ENCODE peak calls at places on chromosome 2, in ten cellular contexts. S is bronchial epithelial cell, Q is heart left ventricle, M is ELR, G is fibroblast of the aortic adventitia, O is RWPE1, X is amygdala, L is psoas muscle, P is K562, J is coronary artery. H is an unnamed sample.

GRCh38 chr2:166665991-166666940 is 172.2 kb upstream of the SCN7A start:
- DNase-seq in J (no peak), S (no peak), M (peak; percentile 30), G (peak; percentile 72), L (no peak), O (no peak), P (no peak), Q (no peak), X (no peak), H (no peak)

GRCh38 chr2:220893411-220893810 is 678.7 kb downstream of the EPHA4 start:
- DNase-seq in X (no peak), L (no peak), G (no peak), O (no peak), S (peak; percentile 73), P (no peak), Q (no peak), M (no peak), J (no peak), H (no peak)

GRCh38 chr2:138997849-138998517 is 217.8 kb upstream of the NXPH2 start:
- DNase-seq in S (peak; percentile 94), L (no peak), J (no peak), M (peak; percentile 75), X (no peak), Q (no peak), O (peak; percentile 68), G (peak; percentile 13), P (no peak), H (no peak)

GRCh38 chr2:26011990-26012856 is 21.7 kb upstream of the RAB10 start:
- DNase-seq in S (peak; percentile 90), X (no peak), J (no peak), Q (peak; percentile 39), G (peak; percentile 52), M (peak; percentile 88), L (peak; percentile 72), P (peak; percentile 47), O (peak; percentile 55), H (peak; percentile 92)

GRCh38 chr2:177026956-177027355 is 185.6 kb upstream of the HNRNPA3 start:
- DNase-seq in M (no peak), X (no peak), S (no peak), J (no peak), O (no peak), G (no peak), P (no peak), Q (no peak), L (no peak), H (no peak)

GRCh38 chr2:118310016-118310877 is 222.0 kb downstream of the INSIG2 start:
- DNase-seq in J (no peak), L (peak; percentile 64), X (peak; percentile 43), Q (no peak), S (peak; percentile 28), M (no peak), P (peak; percentile 67), G (peak; percentile 36), O (peak; percentile 36), H (peak; percentile 5)

GRCh38 chr2:10317646-10318045 is 14.9 kb downstream of the HPCAL1 start:
- DNase-seq in G (no peak), X (no peak), P (peak; percentile 48), Q (no peak), M (no peak), J (no peak), O (no peak), L (no peak), S (no peak), H (no peak)

GRCh38 chr2:174263989-174264388 is 15.7 kb upstream of the OLA1 start:
- DNase-seq in S (peak; percentile 96), J (no peak), Q (no peak), X (no peak), M (peak; percentile 96), O (peak; percentile 86), G (peak; percentile 58), P (no peak), L (no peak), H (no peak)

GRCh38 chr2:11375025-11375688 is 30.7 kb upstream of the ROCK2 start:
- DNase-seq in L (no peak), M (no peak), P (no peak), O (no peak), S (no peak), X (no peak), G (no peak), Q (no peak), J (no peak), H (no peak)

GRCh38 chr2:55965276-55965675 is 41.7 kb upstream of the EFEMP1 start:
- DNase-seq in O (no peak), P (no peak), L (no peak), X (no peak), G (no peak), Q (no peak), S (no peak), J (no peak), M (no peak), H (no peak)

GRCh38 chr2:179622635-179623034 is 238.8 kb downstream of the ZNF385B start:
- DNase-seq in O (no peak), M (no peak), L (peak; percentile 64), X (no peak), P (no peak), J (no peak), S (no peak), G (no peak), Q (peak; percentile 53), H (no peak)

GRCh38 chr2:558302-558642 is 118.9 kb downstream of the TMEM18 start:
- DNase-seq in J (peak; percentile 58), X (no peak), M (no peak), P (no peak), S (no peak), Q (no peak), O (no peak), L (no peak), G (no peak), H (no peak)